ENCODE peak calls at places on chromosomes 6 and 20, in four cellular contexts. One of them, this sample, is unnamed. For H3K9me3, the result is how much of the 10 kb centered on the place peaks cover.

GRCh38 chr20:38724603-38725457 is 544 bp downstream of the SLC32A1 start:
- DNase-seq in OCI-LY7: peak
- DNase-seq in tibial nerve: no peak
- DNase-seq in upper lobe of left lung: peak
- DNase-seq in this sample: no peak

GRCh38 chr20:49908258-49908565 is 7.1 kb downstream of the SPATA2 start:
- DNase-seq in OCI-LY7: no peak
- DNase-seq in tibial nerve: no peak
- DNase-seq in upper lobe of left lung: no peak
- DNase-seq in this sample: no peak

GRCh38 chr6:4460595-4461475 is 315.4 kb upstream of the CDYL start:
- DNase-seq in OCI-LY7: no peak
- DNase-seq in tibial nerve: peak
- DNase-seq in upper lobe of left lung: peak
- DNase-seq in this sample: no peak

GRCh38 chr20:9330151-9330550 is 184.2 kb upstream of the LAMP5 start:
- DNase-seq in OCI-LY7: no peak
- DNase-seq in tibial nerve: no peak
- DNase-seq in upper lobe of left lung: no peak
- DNase-seq in this sample: no peak

GRCh38 chr6:92756912-92757311 is 662.4 kb downstream of the EPHA7 start:
- DNase-seq in OCI-LY7: no peak
- DNase-seq in tibial nerve: no peak
- DNase-seq in upper lobe of left lung: no peak
- DNase-seq in this sample: no peak

GRCh38 chr6:44439270-44440045 is 52.0 kb downstream of the CDC5L start:
- DNase-seq in OCI-LY7: no peak
- DNase-seq in tibial nerve: no peak
- DNase-seq in upper lobe of left lung: no peak
- DNase-seq in this sample: no peak

GRCh38 chr6:72819609-72820008 is 197.7 kb downstream of the KCNQ5 start:
- DNase-seq in OCI-LY7: no peak
- DNase-seq in tibial nerve: no peak
- DNase-seq in upper lobe of left lung: no peak
- DNase-seq in this sample: no peak

GRCh38 chr6:134182528-134182927 is 130.1 kb upstream of the SLC2A12 start:
- DNase-seq in OCI-LY7: no peak
- DNase-seq in tibial nerve: no peak
- DNase-seq in upper lobe of left lung: no peak
- DNase-seq in this sample: no peak

GRCh38 chr20:1844723-1845523 is 50.3 kb upstream of the SIRPA start:
- DNase-seq in OCI-LY7: peak
- DNase-seq in tibial nerve: peak
- DNase-seq in upper lobe of left lung: no peak
- DNase-seq in this sample: no peak

GRCh38 chr6:54063228-54063539 is 48.1 kb upstream of the MLIP start:
- DNase-seq in OCI-LY7: no peak
- DNase-seq in tibial nerve: no peak
- DNase-seq in upper lobe of left lung: no peak
- DNase-seq in this sample: no peak
- H3K4me3 ChIP-seq in OCI-LY7: no peak
- H3K4me3 ChIP-seq in tibial nerve: peak
- H3K4me3 ChIP-seq in upper lobe of left lung: no peak
- H3K4me3 ChIP-seq in this sample: no peak

GRCh38 chr20:12113075-12113467 is 195.4 kb downstream of the BTBD3 start:
- DNase-seq in OCI-LY7: no peak
- DNase-seq in tibial nerve: no peak
- DNase-seq in upper lobe of left lung: no peak
- DNase-seq in this sample: no peak
- H3K9me3 ChIP-seq in OCI-LY7: under half
- H3K9me3 ChIP-seq in tibial nerve: under half
- H3K9me3 ChIP-seq in upper lobe of left lung: under half
- H3K9me3 ChIP-seq in this sample: under half

GRCh38 chr20:19212524-19213502 is at the start of gene SLC24A3:
- DNase-seq in OCI-LY7: no peak
- DNase-seq in tibial nerve: no peak
- DNase-seq in upper lobe of left lung: peak
- DNase-seq in this sample: no peak

GRCh38 chr20:19211661-19212523 is 550 bp upstream of the SLC24A3 start:
- DNase-seq in OCI-LY7: no peak
- DNase-seq in tibial nerve: no peak
- DNase-seq in upper lobe of left lung: peak
- DNase-seq in this sample: no peak

GRCh38 chr20:19213946-19214490 is 1.6 kb downstream of the SLC24A3 start:
- DNase-seq in OCI-LY7: no peak
- DNase-seq in tibial nerve: no peak
- DNase-seq in upper lobe of left lung: no peak
- DNase-seq in this sample: no peak

GRCh38 chr20:19210426-19211155 is 1.9 kb upstream of the SLC24A3 start:
- DNase-seq in OCI-LY7: no peak
- DNase-seq in tibial nerve: no peak
- DNase-seq in upper lobe of left lung: no peak
- DNase-seq in this sample: no peak

DNA sequence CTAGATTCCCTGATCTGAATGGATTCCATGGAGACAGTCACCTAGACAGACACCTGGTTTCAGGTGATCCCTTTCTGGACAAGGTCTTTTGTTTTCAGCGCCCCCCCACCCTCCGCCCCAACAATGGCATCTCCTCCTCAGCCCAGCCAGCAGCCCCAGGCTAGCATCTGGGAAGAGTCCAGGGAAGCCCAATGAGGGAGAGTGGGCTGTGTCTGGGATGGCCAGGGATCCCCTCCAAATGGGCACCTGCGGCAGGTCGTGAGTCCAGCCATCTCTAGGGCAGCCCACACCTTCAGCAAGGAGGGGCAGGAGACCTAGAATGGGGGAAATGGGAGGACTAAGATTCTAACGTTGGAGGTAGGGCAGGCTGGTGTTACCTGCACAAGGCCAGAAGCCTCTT is 1.2 kb upstream of the SLC24A3 start:
- DNase-seq in OCI-LY7: no peak
- DNase-seq in tibial nerve: no peak
- DNase-seq in upper lobe of left lung: no peak
- DNase-seq in this sample: no peak
- H3K4me3 ChIP-seq in OCI-LY7: no peak
- H3K4me3 ChIP-seq in tibial nerve: no peak
- H3K4me3 ChIP-seq in upper lobe of left lung: no peak
- H3K4me3 ChIP-seq in this sample: no peak

DNA sequence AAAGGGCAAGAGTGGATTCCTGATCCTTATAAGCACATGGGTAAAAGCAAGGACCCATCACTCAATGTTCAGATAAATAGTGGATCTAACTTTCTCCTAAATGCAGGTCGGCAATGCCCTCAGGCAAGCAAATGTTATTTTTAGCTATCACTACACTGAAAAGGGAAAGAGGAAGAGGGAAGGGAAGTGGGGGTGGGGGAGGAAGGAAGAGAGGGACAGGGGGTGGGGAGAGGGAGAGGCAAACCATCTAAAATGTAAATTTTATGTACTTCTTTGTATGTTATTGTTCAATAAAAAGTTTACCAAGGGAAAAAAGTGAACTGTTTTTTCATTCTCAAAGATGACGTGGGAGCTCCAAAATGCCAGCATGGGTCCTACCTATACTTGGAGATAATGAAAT is 44.2 kb downstream of the CHD6 start:
- DNase-seq in OCI-LY7: no peak
- DNase-seq in tibial nerve: no peak
- DNase-seq in upper lobe of left lung: no peak
- DNase-seq in this sample: no peak
- H3K9me3 ChIP-seq in OCI-LY7: under half
- H3K9me3 ChIP-seq in tibial nerve: under half
- H3K9me3 ChIP-seq in upper lobe of left lung: under half
- H3K9me3 ChIP-seq in this sample: under half

DNA sequence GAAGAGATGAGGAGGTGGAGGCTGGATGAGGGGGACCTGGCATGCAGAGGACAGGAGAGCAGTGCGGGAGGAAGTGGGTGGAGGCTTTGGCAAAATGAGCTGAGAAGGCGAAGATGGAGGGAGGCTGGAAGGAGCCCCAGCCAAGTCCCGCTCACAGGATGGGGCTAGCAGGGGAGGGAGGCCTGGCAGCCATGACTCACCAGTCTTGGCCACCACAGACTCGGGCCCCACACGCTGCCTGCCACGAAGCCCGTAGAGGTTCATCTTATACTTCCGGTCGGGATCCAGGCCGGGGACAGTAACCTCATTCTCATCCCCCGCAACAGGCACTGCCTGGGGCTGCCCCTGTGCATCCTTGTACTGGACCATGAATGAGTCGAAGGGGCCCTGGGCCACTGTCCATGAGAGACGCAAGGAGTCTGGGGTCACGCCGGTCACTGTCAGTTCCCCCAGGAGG is 27.9 kb downstream of the TNXB start:
- DNase-seq in OCI-LY7: no peak
- DNase-seq in tibial nerve: peak
- DNase-seq in upper lobe of left lung: no peak
- DNase-seq in this sample: no peak
- H3K4me3 ChIP-seq in OCI-LY7: no peak
- H3K4me3 ChIP-seq in tibial nerve: no peak
- H3K4me3 ChIP-seq in upper lobe of left lung: no peak
- H3K4me3 ChIP-seq in this sample: no peak

DNA sequence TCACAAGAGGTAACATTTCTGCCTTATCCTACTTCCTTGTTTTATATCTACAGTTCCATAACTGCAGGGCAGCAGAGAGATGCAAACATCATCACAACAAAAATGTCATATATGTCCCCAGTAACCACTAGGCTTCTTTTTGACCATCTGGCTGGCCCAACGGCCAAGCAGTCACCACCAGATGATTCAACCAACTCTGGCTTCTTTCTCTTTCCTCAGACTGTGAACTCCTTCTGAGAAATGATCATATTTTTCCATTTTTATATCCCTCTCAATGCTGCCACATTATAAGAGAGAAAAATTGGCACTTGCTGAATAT is 169.6 kb downstream of the CD24 start:
- DNase-seq in OCI-LY7: no peak
- DNase-seq in tibial nerve: no peak
- DNase-seq in upper lobe of left lung: no peak
- DNase-seq in this sample: no peak
- H3K9me3 ChIP-seq in OCI-LY7: under half
- H3K9me3 ChIP-seq in tibial nerve: under half
- H3K9me3 ChIP-seq in upper lobe of left lung: under half
- H3K9me3 ChIP-seq in this sample: under half

GRCh38 chr6:111598211-111598610 is 7.5 kb downstream of the TRAF3IP2 start:
- DNase-seq in OCI-LY7: no peak
- DNase-seq in tibial nerve: no peak
- DNase-seq in upper lobe of left lung: no peak
- DNase-seq in this sample: no peak
- H3K4me3 ChIP-seq in OCI-LY7: no peak
- H3K4me3 ChIP-seq in tibial nerve: no peak
- H3K4me3 ChIP-seq in upper lobe of left lung: no peak
- H3K4me3 ChIP-seq in this sample: no peak

GRCh38 chr20:60512436-60512835 is 554.2 kb downstream of the CDH26 start:
- DNase-seq in OCI-LY7: no peak
- DNase-seq in tibial nerve: no peak
- DNase-seq in upper lobe of left lung: no peak
- DNase-seq in this sample: no peak
- H3K9me3 ChIP-seq in OCI-LY7: under half
- H3K9me3 ChIP-seq in tibial nerve: under half
- H3K9me3 ChIP-seq in upper lobe of left lung: under half
- H3K9me3 ChIP-seq in this sample: under half

DNA sequence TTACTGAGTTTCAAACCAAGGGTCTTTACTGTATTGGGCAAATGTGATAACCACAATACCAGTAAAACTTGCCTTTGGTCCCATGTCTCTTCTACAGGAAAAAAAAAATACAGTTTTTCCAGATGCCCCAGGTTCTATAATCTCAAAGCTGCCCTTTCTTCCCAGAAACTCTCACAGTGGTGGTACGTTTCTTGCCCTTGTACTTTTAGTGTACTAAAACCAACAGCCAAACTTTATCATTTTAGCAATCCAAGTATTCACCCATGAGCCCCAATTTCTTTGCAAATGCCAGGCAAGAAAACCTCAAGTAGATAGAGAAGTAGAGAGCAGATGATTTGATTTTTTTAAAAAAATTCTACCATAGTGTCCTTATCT is 157.8 kb downstream of the OR2B2 start:
- DNase-seq in OCI-LY7: no peak
- DNase-seq in tibial nerve: no peak
- DNase-seq in upper lobe of left lung: no peak
- DNase-seq in this sample: no peak
- H3K4me3 ChIP-seq in OCI-LY7: peak
- H3K4me3 ChIP-seq in tibial nerve: peak
- H3K4me3 ChIP-seq in upper lobe of left lung: no peak
- H3K4me3 ChIP-seq in this sample: peak

This sample was measured in CD8-positive, alpha-beta T cell.